ENCODE peak calls at places on chromosomes 13 and 19, in five cellular contexts. F is BE2C; T is neural progenitor cell; Y is CD8-positive, alpha-beta memory T cell; O is right atrium auricular region. Z is an unnamed sample. For H3K27me3 and H3K4me1, the result is how much of the 10 kb centered on the place peaks cover.

GRCh38 chr19:43664008-43664407 is 6.0 kb downstream of the PLAUR start:
- DNase-seq in O (no peak), Y (peak), F (no peak), T (no peak), Z (peak)

GRCh38 chr19:3986260-3987041 is 1.2 kb upstream of the EEF2 start:
- DNase-seq in T (peak), O (no peak), F (peak), Y (peak), Z (peak)

GRCh38 chr13:75704194-75704941 is 68.2 kb downstream of the LMO7 start:
- DNase-seq in T (no peak), F (no peak), O (no peak), Y (no peak), Z (no peak)

GRCh38 chr13:45446181-45446580 is 18.6 kb upstream of the COG3 start:
- DNase-seq in T (no peak), Y (no peak), F (no peak), O (peak), Z (no peak)

GRCh38 chr13:77919351-77920294 is 992 bp upstream of the EDNRB start:
- DNase-seq in T (peak), O (peak), F (peak), Y (no peak), Z (peak)

GRCh38 chr19:8423821-8424223 is 10.7 kb downstream of the MARCHF2 start:
- DNase-seq in T (no peak), F (peak), Y (no peak), O (peak), Z (peak)

GRCh38 chr13:107866007-107866665 is 349.2 kb downstream of the LIG4 start:
- DNase-seq in O (no peak), F (peak), Y (no peak), T (peak), Z (peak)

GRCh38 chr13:99258946-99259345 is 767 bp upstream of the GPR18 start:
- DNase-seq in F (no peak), T (no peak), Y (peak), O (no peak), Z (no peak)

GRCh38 chr13:48600374-48601364 is 53.1 kb upstream of the CYSLTR2 start:
- DNase-seq in F (peak), T (no peak), Y (no peak), O (no peak), Z (peak)

GRCh38 chr19:43798546-43799409 is 3.5 kb downstream of the LYPD5 start:
- DNase-seq in Y (no peak), T (peak), O (no peak), F (no peak), Z (peak)

GRCh38 chr13:98050041-98050466 is 92.8 kb upstream of the FARP1 start:
- DNase-seq in T (no peak), O (no peak), F (peak), Y (no peak), Z (no peak)

GRCh38 chr19:35462476-35462953 is 14.5 kb downstream of the FFAR2 start:
- DNase-seq in T (no peak), Y (peak), F (no peak), O (no peak), Z (no peak)

GRCh38 chr19:51158474-51159129 is 16.5 kb downstream of the SIGLEC7 start:
- DNase-seq in T (peak), Y (peak), O (no peak), F (peak), Z (peak)

GRCh38 chr13:111877906-111878305 is 189.0 kb upstream of the SOX1 start:
- DNase-seq in F (no peak), T (no peak), Y (no peak), O (peak), Z (no peak)

GRCh38 chr13:114211446-114211845 is 23.3 kb upstream of the CDC16 start:
- DNase-seq in Y (no peak), F (no peak), O (no peak), T (no peak), Z (no peak)

GRCh38 chr19:29873024-29873800 is 61.4 kb downstream of the CCNE1 start:
- DNase-seq in T (peak), O (no peak), Y (peak), F (peak), Z (peak)

GRCh38 chr19:15404097-15404779 is 14.6 kb downstream of the AKAP8L start:
- DNase-seq in T (no peak), F (no peak), O (no peak), Y (no peak), Z (no peak)

GRCh38 chr19:18417250-18418033 is 1.8 kb upstream of the SSBP4 start:
- DNase-seq in F (peak), O (peak), Y (no peak), T (peak), Z (peak)

GRCh38 chr13:83086948-83087347 is 795.3 kb downstream of the SLITRK1 start:
- DNase-seq in T (no peak), Y (no peak), F (no peak), O (no peak), Z (no peak)

GRCh38 chr13:95100525-95101121 is 200.6 kb downstream of the ABCC4 start:
- DNase-seq in O (no peak), Y (no peak), F (no peak), T (peak), Z (no peak)

GRCh38 chr13:110376120-110376519 is 69.0 kb downstream of the COL4A2 start:
- DNase-seq in F (no peak), T (no peak), O (no peak), Y (no peak), Z (no peak)

GRCh38 chr13:36154567-36155231 is 23.5 kb upstream of the DCLK1 start:
- DNase-seq in F (no peak), T (peak), Y (no peak), O (no peak), Z (no peak)

GRCh38 chr19:30682576-30683536 is 310.7 kb downstream of the ZNF536 start:
- DNase-seq in Y (peak), O (peak), T (peak), F (peak), Z (peak)

GRCh38 chr13:113665582-113666323 is 1.3 kb upstream of the GRK1 start:
- DNase-seq in F (peak), T (no peak), O (no peak), Y (no peak), Z (no peak)

GRCh38 chr13:24685314-24685713 is 5.1 kb downstream of the ATP12A start:
- DNase-seq in Y (no peak), T (no peak), O (no peak), F (no peak), Z (no peak)

GRCh38 chr19:53102701-53103140 is 501 bp downstream of the ZNF160 start:
- DNase-seq in O (peak), T (peak), Y (no peak), F (peak), Z (peak)

GRCh38 chr19:38648789-38649304 is 1.4 kb downstream of the ACTN4 start:
- DNase-seq in F (no peak), O (no peak), T (peak), Y (no peak), Z (no peak)

GRCh38 chr13:23411220-23411619 is 22.3 kb downstream of the SACS start:
- DNase-seq in F (no peak), O (no peak), T (no peak), Y (no peak), Z (no peak)

GRCh38 chr19:3383121-3383722 is 16.8 kb downstream of the NFIC start:
- DNase-seq in O (peak), F (no peak), Y (no peak), T (no peak), Z (no peak)

GRCh38 chr19:46371371-46371901 is 24.5 kb downstream of the PPP5C start:
- DNase-seq in O (no peak), F (no peak), Y (peak), T (no peak), Z (no peak)

GRCh38 chr19:8648240-8648639 is 17.8 kb downstream of the NFILZ start:
- DNase-seq in T (no peak), Y (no peak), O (no peak), F (no peak), Z (no peak)

GRCh38 chr13:35744566-35745203 is 268.2 kb upstream of the MAB21L1 start:
- DNase-seq in T (no peak), Y (no peak), F (peak), O (no peak), Z (no peak)

GRCh38 chr13:98990701-98991100 is 12.8 kb upstream of the DOCK9 start:
- DNase-seq in T (no peak), F (no peak), O (no peak), Y (no peak), Z (no peak)

GRCh38 chr13:34733720-34734119 is 208.3 kb upstream of the NBEA start:
- DNase-seq in Y (no peak), T (peak), O (no peak), F (no peak), Z (no peak)

GRCh38 chr13:34734932-34735331 is 207.1 kb upstream of the NBEA start:
- DNase-seq in F (no peak), T (no peak), Y (no peak), O (no peak), Z (no peak)

GRCh38 chr13:34731486-34731885 is 210.6 kb upstream of the NBEA start:
- DNase-seq in Y (no peak), O (no peak), T (no peak), F (no peak), Z (no peak)

DNA sequence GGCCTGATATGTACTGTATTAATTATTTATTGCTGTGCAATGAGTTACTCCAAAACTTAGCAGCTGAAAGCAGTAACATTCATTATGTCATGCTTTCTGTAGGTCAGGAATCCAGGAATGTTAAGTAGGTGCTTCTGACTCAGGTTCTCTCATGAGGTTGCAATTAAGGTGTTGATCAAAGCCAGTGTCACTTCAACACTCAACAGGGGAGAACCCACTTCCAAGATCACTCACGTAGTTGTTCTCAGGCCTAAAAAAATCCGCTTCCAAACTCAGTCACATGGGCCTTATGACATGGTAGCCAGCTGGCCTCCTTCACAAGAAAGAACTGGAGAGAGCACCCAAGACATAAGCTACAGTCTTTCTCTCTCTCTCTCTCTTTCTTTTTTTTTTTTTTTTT is 211.1 kb upstream of the NBEA start:
- DNase-seq in O (no peak), T (no peak), F (no peak), Y (no peak), Z (no peak)
- H3K27me3 ChIP-seq in O (under half), T (under half), F (under half), Y (under half), Z (under half)

DNA sequence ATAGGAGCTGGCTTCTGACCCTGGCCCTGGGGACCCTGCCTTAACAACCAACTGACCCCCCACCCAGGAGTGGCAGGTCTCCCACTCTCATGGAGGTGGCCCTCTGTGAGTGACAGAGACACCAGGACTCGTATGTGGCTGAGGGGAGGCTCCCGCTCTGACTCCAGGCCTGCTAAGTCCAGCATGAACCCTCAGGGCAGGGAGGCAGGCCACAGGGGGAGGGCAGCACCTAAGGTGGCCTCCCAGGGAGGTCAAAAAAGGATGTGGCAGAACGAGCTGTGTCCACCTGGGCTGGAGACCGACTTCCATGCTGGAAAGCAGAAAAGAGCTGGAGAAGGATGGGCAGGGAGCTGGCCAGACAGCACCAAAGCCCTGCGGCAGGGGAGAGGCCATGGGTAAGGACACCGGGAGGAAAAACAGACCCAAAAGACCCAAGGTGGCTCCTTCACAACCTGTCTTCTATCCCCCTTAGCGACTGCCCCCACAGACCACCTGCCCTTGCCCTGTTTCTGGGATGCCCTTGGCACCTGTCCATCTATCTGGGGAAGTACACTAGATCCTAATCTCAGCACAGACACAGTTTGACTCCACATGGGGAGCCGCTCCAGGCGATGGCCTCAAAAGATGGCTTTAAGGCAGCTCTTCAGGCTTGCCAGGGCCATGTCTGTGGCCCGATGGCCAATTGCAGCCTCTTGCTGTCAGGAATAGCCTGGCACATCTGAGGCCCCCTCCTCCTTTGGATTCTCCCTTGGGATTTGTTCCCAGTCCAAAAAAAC is 10.5 kb upstream of the SLC35E1 start:
- DNase-seq in T (no peak), O (no peak), Y (no peak), F (peak), Z (no peak)
- H3K4me1 ChIP-seq in T (under half), O (under half), Y (half or more), F (under half), Z (half or more)

GRCh38 chr19:11418166-11418517 is 972 bp downstream of the RGL3 start:
- DNase-seq in Y (no peak), F (no peak), O (no peak), T (no peak), Z (no peak)
- H3K27me3 ChIP-seq in Y (under half), F (half or more), O (under half), T (half or more), Z (under half)

GRCh38 chr13:42394361-42395065 is 122.6 kb downstream of the AKAP11 start:
- DNase-seq in F (no peak), Y (no peak), T (no peak), O (no peak), Z (no peak)

GRCh38 chr13:42396901-42397670 is 125.1 kb downstream of the AKAP11 start:
- DNase-seq in O (no peak), T (no peak), Y (no peak), F (no peak), Z (no peak)

GRCh38 chr13:42396501-42396900 is 124.5 kb downstream of the AKAP11 start:
- DNase-seq in O (no peak), F (no peak), T (no peak), Y (no peak), Z (no peak)

GRCh38 chr13:42393573-42394360 is 121.8 kb downstream of the AKAP11 start:
- DNase-seq in O (no peak), F (no peak), T (no peak), Y (no peak), Z (no peak)

DNA sequence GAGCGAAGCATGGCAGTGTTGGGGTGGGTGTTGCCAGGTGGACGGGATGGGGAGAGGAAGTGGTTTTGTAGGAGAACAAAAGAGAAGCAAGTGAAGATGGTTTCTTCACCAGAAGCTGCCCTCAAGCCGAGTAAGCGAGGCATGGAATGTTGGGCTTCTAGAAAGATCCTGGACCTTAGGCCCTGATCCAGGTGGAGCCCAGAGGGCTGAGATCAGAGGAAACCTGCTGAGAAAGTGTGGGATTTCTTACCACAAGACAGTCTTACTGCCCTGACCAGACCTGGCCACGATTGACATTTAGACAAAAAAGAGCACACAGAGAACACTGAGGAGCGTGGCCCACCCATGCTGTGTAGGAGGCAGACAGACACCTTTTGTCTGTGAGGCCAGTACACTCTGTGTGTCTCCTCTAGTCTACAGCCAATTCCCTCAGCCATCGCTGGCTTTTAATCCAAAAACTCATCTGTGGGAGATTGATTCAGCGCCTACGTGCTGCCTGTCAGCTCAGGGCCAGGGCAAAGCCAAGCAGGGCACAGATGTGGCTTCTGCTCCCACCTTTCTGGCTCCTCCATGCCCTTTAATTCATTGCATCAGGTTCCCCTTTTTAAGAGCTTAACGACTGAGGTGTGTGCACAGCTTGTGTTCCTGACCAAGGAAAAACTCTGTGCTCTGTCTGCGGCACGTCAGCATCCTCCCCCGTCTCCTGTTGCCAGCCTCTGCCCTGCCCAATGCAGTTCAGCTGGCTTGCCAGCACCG is 123.3 kb downstream of the AKAP11 start:
- DNase-seq in T (no peak), F (no peak), O (no peak), Y (no peak), Z (no peak)
- H3K4me1 ChIP-seq in T (under half), F (under half), O (under half), Y (half or more), Z (under half)

GRCh38 chr13:73521291-73521626 is 462.5 kb downstream of the KLF5 start:
- DNase-seq in Y (peak), F (no peak), T (no peak), O (no peak), Z (no peak)

GRCh38 chr13:73522937-73523336 is 464.1 kb downstream of the KLF5 start:
- DNase-seq in O (no peak), T (no peak), F (no peak), Y (no peak), Z (no peak)

GRCh38 chr13:73521970-73522549 is 463.3 kb downstream of the KLF5 start:
- DNase-seq in Y (no peak), O (no peak), T (no peak), F (no peak), Z (no peak)

GRCh38 chr13:73519720-73520119 is 460.9 kb downstream of the KLF5 start:
- DNase-seq in T (no peak), O (no peak), Y (no peak), F (no peak), Z (no peak)

GRCh38 chr13:73520566-73521290 is 461.9 kb downstream of the KLF5 start:
- DNase-seq in F (no peak), O (no peak), Y (peak), T (no peak), Z (no peak)
- H3K27me3 ChIP-seq in F (under half), O (under half), Y (under half), T (under half), Z (under half)

GRCh38 chr13:63979951-63980350 is 2564.3 kb upstream of the PCDH20 start:
- DNase-seq in T (no peak), Y (no peak), F (no peak), O (no peak), Z (no peak)
- H3K4me1 ChIP-seq in T (under half), Y (under half), F (under half), O (under half), Z (under half)

GRCh38 chr13:105971720-105972119 is 563.7 kb downstream of the EFNB2 start:
- DNase-seq in F (no peak), Y (no peak), T (no peak), O (no peak), Z (no peak)
- H3K27me3 ChIP-seq in F (under half), Y (under half), T (under half), O (under half), Z (under half)

DNA sequence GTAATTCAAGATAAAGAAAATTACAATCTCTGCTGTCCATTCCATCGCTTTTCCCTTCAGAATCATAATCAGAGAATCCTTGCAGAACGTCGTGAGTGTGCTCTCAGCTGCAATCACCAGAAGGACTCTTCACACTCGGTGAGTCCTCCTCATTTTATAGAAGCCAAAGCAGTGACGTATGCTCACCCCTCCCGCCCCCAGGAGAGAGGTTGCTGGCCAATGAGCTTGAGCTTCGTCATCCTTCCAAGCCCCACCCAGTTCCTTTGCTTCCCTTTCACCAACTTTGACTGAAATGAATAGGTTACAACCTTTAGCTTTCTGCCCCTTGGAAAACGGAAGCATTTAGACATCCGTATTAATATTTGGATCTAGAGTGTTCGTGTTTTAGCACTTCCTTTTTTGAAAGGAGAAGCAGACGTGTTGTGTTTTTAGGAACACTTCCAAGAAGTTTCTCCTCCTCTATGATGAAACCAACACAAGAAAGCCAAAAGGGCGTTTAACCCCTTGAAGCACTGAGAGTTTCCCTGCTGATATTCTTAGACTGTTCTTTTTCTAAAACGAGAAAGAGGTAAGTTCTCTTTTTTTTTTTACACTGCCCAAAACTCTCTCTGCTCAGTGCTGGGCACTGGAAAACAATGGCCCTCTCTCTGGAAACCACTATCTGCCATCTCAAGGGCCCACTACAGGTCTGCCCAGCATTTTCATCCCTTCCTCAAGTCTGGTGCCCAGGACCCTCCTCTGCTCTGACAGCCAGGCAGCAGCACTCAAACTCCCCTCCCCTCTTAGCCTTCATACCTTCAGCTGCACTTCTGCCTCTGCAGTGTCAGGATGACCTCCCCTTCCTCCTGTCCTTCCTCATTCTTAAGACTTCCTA is 44.3 kb upstream of the CEACAM21 start:
- DNase-seq in Y (peak), T (no peak), F (no peak), O (peak), Z (peak)
- H3K4me1 ChIP-seq in Y (half or more), T (under half), F (under half), O (under half), Z (under half)

Z was measured in body of pancreas.